ENCODE peak calls at places on chromosomes 4 and X, in four cellular contexts. F, U, W and J are unnamed samples.

GRCh38 chrX:6228720-6229119 is at the start of gene NLGN4X:
- DNase-seq in F (no peak), U (no peak), W (no peak), J (peak)

GRCh38 chrX:71366674-71367256 is 608 bp downstream of the TAF1 start:
- DNase-seq in F (peak), U (peak), W (peak), J (peak)

GRCh38 chr4:63663870-63664269 is 745.4 kb downstream of the TECRL start:
- DNase-seq in F (no peak), U (no peak), W (no peak), J (no peak)

GRCh38 chr4:94544811-94545210 is 93.1 kb downstream of the PDLIM5 start:
- DNase-seq in F (no peak), U (no peak), W (no peak), J (no peak)

GRCh38 chr4:172974586-172974985 is 194.0 kb upstream of the GALNT7 start:
- DNase-seq in F (no peak), U (no peak), W (no peak), J (no peak)

GRCh38 chrX:154374361-154375155 is at the start of gene FLNA:
- DNase-seq in F (peak), U (peak), W (peak), J (peak)

GRCh38 chrX:13165747-13166146 is 121.3 kb upstream of the FAM9C start:
- DNase-seq in F (no peak), U (no peak), W (no peak), J (peak)

GRCh38 chr4:130600706-130601105 is 1504.8 kb downstream of the C4orf33 start:
- DNase-seq in F (no peak), U (no peak), W (no peak), J (no peak)

GRCh38 chr4:145061325-145061920 is 36.6 kb downstream of the ANAPC10 start:
- DNase-seq in F (no peak), U (peak), W (no peak), J (peak)

GRCh38 chr4:84878541-84878940 is 87.9 kb downstream of the WDFY3 start:
- DNase-seq in F (no peak), U (no peak), W (no peak), J (no peak)

GRCh38 chr4:74376888-74377483 is 12.0 kb downstream of the EREG start:
- DNase-seq in F (no peak), U (peak), W (no peak), J (peak)

GRCh38 chr4:183728223-183729068 is 69.4 kb downstream of the TRAPPC11 start:
- DNase-seq in F (no peak), U (no peak), W (no peak), J (no peak)

GRCh38 chr4:151324449-151325319 is 721 bp downstream of the SH3D19 start:
- DNase-seq in F (peak), U (peak), W (peak), J (peak)

GRCh38 chr4:24405926-24406325 is 178.4 kb downstream of the DHX15 start:
- DNase-seq in F (no peak), U (no peak), W (no peak), J (no peak)

GRCh38 chr4:45423876-45424275 is 697.5 kb upstream of the GNPDA2 start:
- DNase-seq in F (no peak), U (no peak), W (no peak), J (no peak)

GRCh38 chrX:44748014-44748413 is 95.8 kb upstream of the DUSP21 start:
- DNase-seq in F (no peak), U (no peak), W (no peak), J (no peak)

GRCh38 chr4:153950100-153950979 is 161.5 kb upstream of the SFRP2 start:
- DNase-seq in F (no peak), U (no peak), W (no peak), J (no peak)

GRCh38 chr4:141391293-141391692 is 170.6 kb downstream of the ZNF330 start:
- DNase-seq in F (no peak), U (no peak), W (no peak), J (no peak)

GRCh38 chrX:153794897-153795816 is 689 bp downstream of the SSR4 start:
- DNase-seq in F (no peak), U (no peak), W (no peak), J (peak)

GRCh38 chrX:140709421-140709846 is at the start of gene LINC00632:
- DNase-seq in F (no peak), U (no peak), W (no peak), J (peak)

GRCh38 chr4:76354517-76355473 is 48.3 kb downstream of the STBD1 start:
- DNase-seq in F (no peak), U (no peak), W (no peak), J (no peak)

GRCh38 chrX:77505227-77505626 is 58.0 kb downstream of the FGF16 start:
- DNase-seq in F (no peak), U (no peak), W (no peak), J (no peak)

GRCh38 chrX:38627683-38628082 is 66.3 kb downstream of the TSPAN7 start:
- DNase-seq in F (no peak), U (peak), W (no peak), J (peak)

GRCh38 chr4:22072240-22072639 is 123.7 kb upstream of the KCNIP4 start:
- DNase-seq in F (no peak), U (no peak), W (no peak), J (no peak)

GRCh38 chr4:169268951-169269781 is 1.6 kb downstream of the SH3RF1 start:
- DNase-seq in F (no peak), U (peak), W (no peak), J (peak)

GRCh38 chr4:142405021-142405991 is 440.8 kb downstream of the INPP4B start:
- DNase-seq in F (peak), U (peak), W (peak), J (peak)

GRCh38 chrX:11190745-11191510 is 79.8 kb downstream of the HCCS start:
- DNase-seq in F (no peak), U (peak), W (no peak), J (no peak)

GRCh38 chr4:27278615-27279014 is 418.0 kb downstream of the STIM2 start:
- DNase-seq in F (no peak), U (peak), W (no peak), J (peak)

GRCh38 chr4:8641931-8642650 is 49.5 kb downstream of the CPZ start:
- DNase-seq in F (no peak), U (no peak), W (no peak), J (no peak)

GRCh38 chr4:106312997-106313522 is 2.9 kb downstream of the TBCK start:
- DNase-seq in F (no peak), U (no peak), W (no peak), J (no peak)

GRCh38 chr4:40828661-40829060 is 78.9 kb downstream of the NSUN7 start:
- DNase-seq in F (no peak), U (no peak), W (no peak), J (no peak)

GRCh38 chrX:136589966-136590365 is 58.0 kb downstream of the VGLL1 start:
- DNase-seq in F (no peak), U (no peak), W (no peak), J (no peak)

GRCh38 chr4:153651041-153651960 is 32.8 kb upstream of the TLR2 start:
- DNase-seq in F (peak), U (no peak), W (no peak), J (no peak)

GRCh38 chr4:89024051-89024675 is 32.8 kb downstream of the FAM13A start:
- DNase-seq in F (no peak), U (peak), W (peak), J (peak)

GRCh38 chr4:19130836-19131235 is 1109.3 kb upstream of the LCORL start:
- DNase-seq in F (no peak), U (no peak), W (no peak), J (no peak)

DNA sequence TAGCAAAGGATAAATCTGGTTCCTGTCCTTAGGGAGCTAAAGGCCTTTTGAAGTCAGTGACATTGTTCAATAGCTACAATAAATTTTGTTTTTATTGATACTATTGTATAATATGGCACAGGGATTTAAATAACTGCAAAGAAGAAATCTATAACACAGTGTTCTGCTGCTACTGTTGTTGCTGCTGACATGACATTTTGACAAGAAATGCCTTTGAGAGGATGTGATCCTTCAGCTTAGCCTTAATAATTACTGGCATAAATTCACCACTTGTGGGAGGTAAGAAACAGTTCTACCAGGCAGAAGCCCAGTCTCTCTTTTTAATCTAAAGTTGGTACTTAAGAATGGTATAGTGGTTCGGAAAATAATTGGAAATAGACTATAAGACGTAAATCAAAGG is 4.1 kb downstream of the SULT1E1 start:
- DNase-seq in F (no peak), U (no peak), W (no peak), J (no peak)
- H3K27ac ChIP-seq in F (no peak), U (no peak), W (no peak), J (no peak)

DNA sequence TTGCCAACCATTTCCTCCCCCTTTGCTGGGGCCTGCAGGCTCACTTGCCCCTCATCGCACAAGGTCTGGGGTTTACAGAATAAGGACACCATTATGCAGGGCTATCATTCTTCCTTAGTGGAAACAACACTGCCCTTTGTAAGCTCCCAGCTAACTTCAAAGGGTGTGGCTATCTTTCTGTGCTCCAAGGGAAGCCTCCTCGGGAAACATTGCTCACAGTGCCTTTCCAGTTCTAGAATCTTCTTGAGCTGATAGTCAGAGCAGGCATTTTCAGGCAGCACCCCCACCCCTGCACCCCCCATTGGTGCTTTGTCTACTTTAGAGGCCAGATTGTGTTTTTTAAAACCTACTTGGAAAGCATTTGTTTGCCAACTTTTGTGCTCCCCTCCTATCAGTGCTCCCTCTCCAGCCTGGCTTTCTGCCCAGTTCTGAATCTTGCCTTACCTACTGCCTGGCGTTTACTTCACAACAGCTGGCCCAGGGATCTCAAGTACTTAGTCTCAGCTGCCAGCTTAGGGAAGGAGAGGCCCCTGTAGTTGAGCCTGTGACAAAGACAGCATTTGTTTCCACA is 53.5 kb downstream of the PLAC1 start:
- DNase-seq in F (no peak), U (peak), W (no peak), J (no peak)
- H3K27ac ChIP-seq in F (no peak), U (peak), W (no peak), J (no peak)

DNA sequence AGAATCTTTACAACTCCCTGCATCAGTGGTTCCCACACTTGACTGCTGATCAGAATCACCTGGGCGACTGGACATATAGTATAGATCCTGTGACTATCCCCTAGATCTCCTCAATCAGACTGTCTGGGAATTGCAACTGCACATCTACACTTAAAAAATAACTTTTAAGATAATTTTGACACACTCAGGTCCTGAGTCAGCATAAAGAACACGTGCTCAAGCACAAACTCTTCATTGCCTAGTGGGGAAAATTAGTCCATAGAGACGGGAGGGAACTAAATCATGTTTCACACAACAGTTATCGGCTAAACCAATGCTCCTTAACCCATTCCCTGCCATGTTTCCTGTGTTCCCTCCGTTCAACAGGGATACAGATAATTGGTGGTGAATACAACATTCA is 243.5 kb upstream of the FGF13 start:
- DNase-seq in F (no peak), U (no peak), W (no peak), J (no peak)
- H3K27ac ChIP-seq in F (no peak), U (no peak), W (no peak), J (no peak)

GRCh38 chr4:46441116-46441859 is 51.4 kb upstream of the GABRA2 start:
- DNase-seq in F (no peak), U (no peak), W (no peak), J (no peak)
- H3K27ac ChIP-seq in F (no peak), U (no peak), W (no peak), J (no peak)